ENCODE peak calls at places on chromosomes 2 and 18, in nine cellular contexts. I, B, X, Y, F, Z, N, D and U are unnamed samples.

GRCh38 chr2:59932341-59932740 is 621.1 kb downstream of the BCL11A start:
- DNase-seq in I (no peak), B (no peak), X (no peak), Y (no peak), F (no peak), Z (no peak), N (no peak), D (no peak), U (no peak)

GRCh38 chr2:144041612-144042011 is 478.3 kb downstream of the ZEB2 start:
- DNase-seq in I (no peak), B (no peak), X (no peak), Y (no peak), F (no peak), Z (no peak), N (no peak), D (no peak), U (no peak)

GRCh38 chr2:47784349-47784851 is 1.5 kb downstream of the MSH6 start:
- DNase-seq in I (peak), B (no peak), X (no peak), Y (no peak), F (no peak), Z (no peak), N (no peak), D (no peak), U (peak)

GRCh38 chr18:49639643-49640361 is 77.9 kb downstream of the LIPG start:
- DNase-seq in I (no peak), B (no peak), X (peak), Y (no peak), F (no peak), Z (no peak), N (no peak), D (no peak), U (peak)

GRCh38 chr2:172836386-172837200 is 100.9 kb downstream of the RAPGEF4 start:
- DNase-seq in I (no peak), B (no peak), X (no peak), Y (no peak), F (no peak), Z (peak), N (no peak), D (no peak), U (no peak)

GRCh38 chr2:150624001-150624401 is 136.5 kb upstream of the RND3 start:
- DNase-seq in I (no peak), B (no peak), X (no peak), Y (no peak), F (no peak), Z (no peak), N (no peak), D (no peak), U (no peak)

GRCh38 chr2:113966832-113967231 is 76.9 kb downstream of the ACTR3 start:
- DNase-seq in I (no peak), B (no peak), X (no peak), Y (no peak), F (no peak), Z (no peak), N (no peak), D (peak), U (no peak)

GRCh38 chr2:24228470-24228869 is 53.6 kb downstream of the FAM228A start:
- DNase-seq in I (no peak), B (no peak), X (no peak), Y (no peak), F (no peak), Z (no peak), N (no peak), D (peak), U (no peak)

GRCh38 chr2:226802573-226802972 is 3.0 kb upstream of the IRS1 start:
- DNase-seq in I (no peak), B (no peak), X (no peak), Y (no peak), F (no peak), Z (peak), N (no peak), D (peak), U (no peak)

GRCh38 chr2:128519517-128520215 is 201.0 kb upstream of the HS6ST1 start:
- DNase-seq in I (no peak), B (no peak), X (no peak), Y (no peak), F (no peak), Z (no peak), N (no peak), D (no peak), U (no peak)

GRCh38 chr18:50632895-50633515 is 73.1 kb downstream of the MAPK4 start:
- DNase-seq in I (peak), B (no peak), X (peak), Y (no peak), F (no peak), Z (no peak), N (no peak), D (no peak), U (no peak)

GRCh38 chr2:237895544-237896506 is 36.4 kb downstream of the RAMP1 start:
- DNase-seq in I (no peak), B (peak), X (peak), Y (no peak), F (no peak), Z (peak), N (no peak), D (no peak), U (no peak)

GRCh38 chr18:46314011-46314410 is 209.8 kb downstream of the HAUS1 start:
- DNase-seq in I (no peak), B (no peak), X (peak), Y (no peak), F (no peak), Z (no peak), N (no peak), D (no peak), U (no peak)

GRCh38 chr2:6645672-6646071 is 220.0 kb downstream of the CMPK2 start:
- DNase-seq in I (no peak), B (no peak), X (no peak), Y (no peak), F (no peak), Z (no peak), N (no peak), D (no peak), U (no peak)

GRCh38 chr2:223944166-223944703 is 900 bp downstream of the WDFY1 start:
- DNase-seq in I (peak), B (peak), X (peak), Y (no peak), F (peak), Z (peak), N (no peak), D (peak), U (peak)

GRCh38 chr2:46306988-46307655 is 9.9 kb downstream of the EPAS1 start:
- DNase-seq in I (no peak), B (no peak), X (no peak), Y (no peak), F (no peak), Z (peak), N (no peak), D (no peak), U (no peak)

GRCh38 chr2:187654535-187654934 is 100.3 kb upstream of the TFPI start:
- DNase-seq in I (peak), B (no peak), X (no peak), Y (no peak), F (no peak), Z (peak), N (no peak), D (no peak), U (no peak)

GRCh38 chr2:78592547-78592946 is 433.0 kb upstream of the REG3G start:
- DNase-seq in I (no peak), B (no peak), X (no peak), Y (no peak), F (no peak), Z (no peak), N (no peak), D (no peak), U (no peak)

GRCh38 chr2:26541401-26542193 is 63.7 kb upstream of the OTOF start:
- DNase-seq in I (no peak), B (no peak), X (no peak), Y (no peak), F (no peak), Z (no peak), N (no peak), D (no peak), U (no peak)